ENCODE peak calls at places on chromosomes 2 and 18, in ten cellular contexts. G is left ventricle myocardium inferior, M is HFFc6, T is breast epithelium, V is psoas muscle, X is fibroblast of lung, Y is hepatocyte, J is lower lobe of right lung, O is K562, F is B cell. S is an unnamed sample.

GRCh38 chr2:22904126-22904684 is 480.8 kb upstream of the KLHL29 start:
- DNase-seq in J (peak; percentile 48), F (no peak), G (peak; percentile 27), O (peak; percentile 32), Y (peak; percentile 62), T (no peak), M (no peak), X (no peak), V (peak; percentile 50), S (no peak)

GRCh38 chr2:44956841-44957240 is 15.3 kb downstream of the SIX3 start:
- DNase-seq in X (peak; percentile 55), M (no peak), G (no peak), J (no peak), O (no peak), V (no peak), F (no peak), Y (no peak), T (no peak), S (no peak)

GRCh38 chr2:219344756-219345458 is 12.4 kb upstream of the RESP18 start:
- DNase-seq in X (peak; percentile 32), T (no peak), Y (peak; percentile 40), F (no peak), J (peak; percentile 67), V (no peak), G (peak; percentile 42), M (no peak), O (no peak), S (no peak)

GRCh38 chr2:135650721-135651120 is 90.9 kb upstream of the UBXN4 start:
- DNase-seq in X (no peak), F (no peak), V (no peak), O (no peak), T (no peak), M (peak; percentile 1), Y (no peak), G (no peak), J (no peak), S (no peak)

GRCh38 chr2:191677091-191677645 is 768 bp upstream of the NABP1 start:
- DNase-seq in M (peak; percentile 74), T (no peak), J (peak; percentile 65), G (no peak), X (peak; percentile 87), V (no peak), Y (peak; percentile 77), F (peak; percentile 66), O (peak; percentile 61), S (peak; percentile 38)

GRCh38 chr18:5178519-5178918 is 18.5 kb downstream of the AKAIN1 start:
- DNase-seq in J (no peak), G (no peak), X (no peak), Y (no peak), V (no peak), M (no peak), O (no peak), F (no peak), T (no peak), S (no peak)

GRCh38 chr2:169476459-169476858 is 2.8 kb upstream of the BBS5 start:
- DNase-seq in Y (no peak), X (peak; percentile 15), M (no peak), F (no peak), O (no peak), V (no peak), T (no peak), G (no peak), J (no peak), S (no peak)

GRCh38 chr18:54254265-54254758 is 15.0 kb upstream of the POLI start:
- DNase-seq in T (no peak), J (no peak), O (no peak), F (no peak), M (peak; percentile 7), Y (peak; percentile 69), V (no peak), G (no peak), X (peak; percentile 28), S (no peak)

GRCh38 chr2:64141711-64142405 is 2.4 kb downstream of the PELI1 start:
- DNase-seq in V (no peak), X (peak; percentile 43), O (no peak), J (no peak), F (no peak), T (no peak), M (no peak), Y (no peak), G (no peak), S (no peak)

GRCh38 chr18:63578357-63578958 is 8.7 kb upstream of the SERPINB13 start:
- DNase-seq in F (no peak), G (no peak), O (peak; percentile 35), Y (peak; percentile 49), J (no peak), V (no peak), X (peak; percentile 36), T (no peak), M (peak; percentile 53), S (peak; percentile 11)

GRCh38 chr2:39008663-39009062 is 112.2 kb downstream of the SOS1 start:
- DNase-seq in Y (peak; percentile 16), T (no peak), M (no peak), X (peak; percentile 17), G (no peak), F (no peak), V (no peak), J (no peak), O (peak; percentile 2), S (no peak)

GRCh38 chr18:46619559-46619958 is 37.5 kb downstream of the LOXHD1 start:
- DNase-seq in M (no peak), O (no peak), X (no peak), T (no peak), J (no peak), F (no peak), V (no peak), Y (no peak), G (no peak), S (no peak)

GRCh38 chr18:55768255-55768654 is 180.3 kb upstream of the TCF4 start:
- DNase-seq in T (no peak), X (no peak), F (no peak), G (no peak), Y (no peak), V (no peak), O (no peak), M (no peak), J (no peak), S (no peak)

GRCh38 chr2:71853858-71854257 is 293.8 kb downstream of the CYP26B1 start:
- DNase-seq in Y (no peak), X (no peak), T (no peak), J (no peak), G (no peak), M (no peak), V (no peak), O (no peak), F (no peak), S (no peak)

GRCh38 chr2:159169187-159169586 is 117.3 kb downstream of the WDSUB1 start:
- DNase-seq in O (no peak), V (no peak), G (no peak), X (no peak), T (no peak), J (no peak), F (no peak), M (no peak), Y (no peak), S (no peak)

GRCh38 chr2:159172403-159172802 is 114.1 kb downstream of the WDSUB1 start:
- DNase-seq in F (no peak), X (no peak), V (no peak), J (no peak), G (no peak), O (no peak), T (no peak), Y (no peak), M (no peak), S (no peak)

GRCh38 chr2:159165065-159165464 is 121.4 kb downstream of the WDSUB1 start:
- DNase-seq in G (no peak), V (no peak), Y (no peak), F (no peak), J (no peak), O (no peak), M (no peak), T (no peak), X (no peak), S (no peak)

GRCh38 chr2:159164457-159164894 is 122.0 kb downstream of the WDSUB1 start:
- DNase-seq in J (no peak), T (no peak), V (no peak), O (no peak), Y (no peak), F (no peak), X (peak; percentile 13), M (no peak), G (no peak), S (no peak)

DNA sequence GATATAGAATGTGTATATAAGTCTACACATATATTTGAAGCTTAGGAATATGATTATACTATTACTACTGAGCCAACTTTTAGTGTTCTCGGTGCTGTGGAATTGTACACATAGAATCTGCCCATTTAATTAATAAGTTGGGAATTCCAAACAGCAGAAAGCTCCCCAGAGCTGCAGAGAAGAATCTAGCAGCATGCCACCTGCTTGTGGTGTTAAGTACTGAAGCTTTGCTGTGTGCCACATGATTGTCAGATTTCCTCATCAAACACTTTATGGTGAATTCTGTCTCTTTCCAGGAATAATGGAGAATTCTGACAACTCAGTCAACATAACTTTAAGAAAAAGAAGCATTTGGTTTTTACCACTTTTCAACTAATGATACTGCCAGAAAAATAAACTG is 117.8 kb downstream of the WDSUB1 start:
- DNase-seq in Y (no peak), O (no peak), J (no peak), M (peak; percentile 28), T (no peak), X (peak; percentile 16), G (no peak), F (no peak), V (no peak), S (no peak)
- TF ChIP-seq CTCF in Y (no peak), O (peak; percentile 31), J (peak; percentile 18), M (peak; percentile 66), T (no peak), X (peak; percentile 38), G (peak; percentile 46), F (no peak), V (no peak), S (peak; percentile 31)

GRCh38 chr2:194562329-194562728 is 1094.7 kb upstream of the SLC39A10 start:
- DNase-seq in G (no peak), F (no peak), Y (no peak), T (no peak), O (no peak), V (no peak), X (no peak), J (no peak), M (no peak), S (no peak)
- TF ChIP-seq CTCF in G (no peak), F (no peak), Y (no peak), T (no peak), O (no peak), V (no peak), X (no peak), J (no peak), M (no peak), S (no peak)

GRCh38 chr2:194166818-194167217 is 1490.2 kb upstream of the SLC39A10 start:
- DNase-seq in X (peak; percentile 4), J (no peak), O (peak; percentile 0), V (no peak), Y (peak; percentile 52), T (no peak), G (no peak), M (no peak), F (no peak), S (no peak)
- TF ChIP-seq CTCF in X (peak; percentile 41), J (peak; percentile 35), O (peak; percentile 19), V (peak; percentile 29), Y (peak; percentile 57), T (peak; percentile 37), G (peak; percentile 35), M (peak; percentile 60), F (peak; percentile 69), S (peak; percentile 30)

GRCh38 chr2:127270663-127271062 is 23.3 kb downstream of the ERCC3 start:
- DNase-seq in O (no peak), T (no peak), J (no peak), M (no peak), Y (no peak), X (no peak), G (no peak), V (no peak), F (no peak), S (no peak)
- TF ChIP-seq CTCF in O (peak; percentile 24), T (no peak), J (no peak), M (peak; percentile 56), Y (no peak), X (no peak), G (no peak), V (no peak), F (no peak), S (no peak)